ENCODE peak calls at places on chromosomes 1 and 21, in nine cellular contexts. One of them, this sample, is unnamed.

GRCh38 chr1:77687519-77687906 is 5.1 kb upstream of the ZZZ3 start:
- DNase-seq in left ventricle myocardium inferior: peak; percentile 23
- DNase-seq in pancreas: no peak
- DNase-seq in keratinocyte: no peak
- DNase-seq in psoas muscle: no peak
- DNase-seq in thoracic aorta: no peak
- DNase-seq in H1: peak; percentile 70
- DNase-seq in CD4-positive, alpha-beta memory T cell: peak; percentile 26
- DNase-seq in Peyer's patch: peak; percentile 60
- DNase-seq in this sample: no peak

GRCh38 chr1:234730110-234730509 is 120.1 kb upstream of the IRF2BP2 start:
- DNase-seq in H1: no peak
- DNase-seq in Peyer's patch: no peak
- DNase-seq in pancreas: no peak
- DNase-seq in left ventricle myocardium inferior: no peak
- DNase-seq in keratinocyte: no peak
- DNase-seq in psoas muscle: no peak
- DNase-seq in CD4-positive, alpha-beta memory T cell: no peak
- DNase-seq in thoracic aorta: no peak
- DNase-seq in this sample: no peak

GRCh38 chr1:41448831-41449230 is 35.7 kb downstream of the EDN2 start:
- DNase-seq in psoas muscle: no peak
- DNase-seq in CD4-positive, alpha-beta memory T cell: no peak
- DNase-seq in left ventricle myocardium inferior: no peak
- DNase-seq in Peyer's patch: no peak
- DNase-seq in keratinocyte: no peak
- DNase-seq in H1: no peak
- DNase-seq in thoracic aorta: no peak
- DNase-seq in pancreas: no peak
- DNase-seq in this sample: no peak

GRCh38 chr1:43878854-43879253 is 54.7 kb upstream of the ARTN start:
- DNase-seq in pancreas: no peak
- DNase-seq in psoas muscle: no peak
- DNase-seq in CD4-positive, alpha-beta memory T cell: no peak
- DNase-seq in Peyer's patch: no peak
- DNase-seq in H1: no peak
- DNase-seq in left ventricle myocardium inferior: no peak
- DNase-seq in keratinocyte: no peak
- DNase-seq in thoracic aorta: no peak
- DNase-seq in this sample: no peak

GRCh38 chr1:145960468-145961108 is 2.8 kb upstream of the LIX1L start:
- DNase-seq in CD4-positive, alpha-beta memory T cell: peak; percentile 67
- DNase-seq in H1: peak; percentile 92
- DNase-seq in Peyer's patch: peak; percentile 76
- DNase-seq in psoas muscle: peak; percentile 93
- DNase-seq in keratinocyte: no peak
- DNase-seq in left ventricle myocardium inferior: peak; percentile 85
- DNase-seq in pancreas: peak; percentile 77
- DNase-seq in thoracic aorta: peak; percentile 33
- DNase-seq in this sample: peak; percentile 90

GRCh38 chr1:165306543-165307434 is 49.7 kb downstream of the LMX1A start:
- DNase-seq in psoas muscle: no peak
- DNase-seq in CD4-positive, alpha-beta memory T cell: no peak
- DNase-seq in thoracic aorta: no peak
- DNase-seq in Peyer's patch: no peak
- DNase-seq in left ventricle myocardium inferior: no peak
- DNase-seq in pancreas: no peak
- DNase-seq in keratinocyte: no peak
- DNase-seq in H1: no peak
- DNase-seq in this sample: no peak

GRCh38 chr1:218217040-218217439 is 68.1 kb upstream of the RRP15 start:
- DNase-seq in H1: no peak
- DNase-seq in Peyer's patch: no peak
- DNase-seq in keratinocyte: no peak
- DNase-seq in pancreas: no peak
- DNase-seq in left ventricle myocardium inferior: no peak
- DNase-seq in CD4-positive, alpha-beta memory T cell: no peak
- DNase-seq in psoas muscle: no peak
- DNase-seq in thoracic aorta: no peak
- DNase-seq in this sample: no peak

GRCh38 chr1:85581802-85582686 is 1.5 kb downstream of the CCN1 start:
- DNase-seq in thoracic aorta: no peak
- DNase-seq in H1: peak; percentile 59
- DNase-seq in left ventricle myocardium inferior: peak; percentile 22
- DNase-seq in psoas muscle: peak; percentile 58
- DNase-seq in CD4-positive, alpha-beta memory T cell: no peak
- DNase-seq in keratinocyte: no peak
- DNase-seq in Peyer's patch: no peak
- DNase-seq in pancreas: no peak
- DNase-seq in this sample: no peak

GRCh38 chr1:153534933-153535663 is 693 bp downstream of the S100A6 start:
- DNase-seq in keratinocyte: peak; percentile 59
- DNase-seq in H1: no peak
- DNase-seq in Peyer's patch: peak; percentile 84
- DNase-seq in psoas muscle: peak; percentile 78
- DNase-seq in pancreas: peak; percentile 46
- DNase-seq in thoracic aorta: peak; percentile 48
- DNase-seq in left ventricle myocardium inferior: peak; percentile 68
- DNase-seq in CD4-positive, alpha-beta memory T cell: no peak
- DNase-seq in this sample: no peak

GRCh38 chr1:64234714-64235113 is 31.3 kb downstream of the UBE2U start:
- DNase-seq in CD4-positive, alpha-beta memory T cell: no peak
- DNase-seq in keratinocyte: no peak
- DNase-seq in thoracic aorta: no peak
- DNase-seq in pancreas: no peak
- DNase-seq in psoas muscle: no peak
- DNase-seq in Peyer's patch: no peak
- DNase-seq in left ventricle myocardium inferior: no peak
- DNase-seq in H1: no peak
- DNase-seq in this sample: no peak

GRCh38 chr1:159800177-159800935 is 1.8 kb upstream of the FCRL6 start:
- DNase-seq in pancreas: no peak
- DNase-seq in H1: no peak
- DNase-seq in Peyer's patch: no peak
- DNase-seq in thoracic aorta: no peak
- DNase-seq in psoas muscle: no peak
- DNase-seq in CD4-positive, alpha-beta memory T cell: no peak
- DNase-seq in keratinocyte: no peak
- DNase-seq in left ventricle myocardium inferior: no peak
- DNase-seq in this sample: no peak

GRCh38 chr1:84027368-84027767 is 28.4 kb upstream of the TTLL7 start:
- DNase-seq in left ventricle myocardium inferior: no peak
- DNase-seq in pancreas: no peak
- DNase-seq in keratinocyte: no peak
- DNase-seq in Peyer's patch: no peak
- DNase-seq in psoas muscle: no peak
- DNase-seq in CD4-positive, alpha-beta memory T cell: no peak
- DNase-seq in thoracic aorta: no peak
- DNase-seq in H1: no peak
- DNase-seq in this sample: no peak

GRCh38 chr1:230107941-230108340 is 40.9 kb downstream of the GALNT2 start:
- DNase-seq in keratinocyte: no peak
- DNase-seq in Peyer's patch: no peak
- DNase-seq in thoracic aorta: no peak
- DNase-seq in pancreas: no peak
- DNase-seq in left ventricle myocardium inferior: no peak
- DNase-seq in psoas muscle: no peak
- DNase-seq in CD4-positive, alpha-beta memory T cell: no peak
- DNase-seq in H1: no peak
- DNase-seq in this sample: no peak

GRCh38 chr1:36085126-36085525 is 1.2 kb downstream of the TEKT2 start:
- DNase-seq in Peyer's patch: no peak
- DNase-seq in pancreas: no peak
- DNase-seq in psoas muscle: no peak
- DNase-seq in CD4-positive, alpha-beta memory T cell: no peak
- DNase-seq in left ventricle myocardium inferior: no peak
- DNase-seq in thoracic aorta: no peak
- DNase-seq in keratinocyte: no peak
- DNase-seq in H1: no peak
- DNase-seq in this sample: no peak

GRCh38 chr1:44775930-44776748 is 799 bp downstream of the RPS8 start:
- DNase-seq in Peyer's patch: peak; percentile 61
- DNase-seq in keratinocyte: no peak
- DNase-seq in CD4-positive, alpha-beta memory T cell: peak; percentile 72
- DNase-seq in psoas muscle: no peak
- DNase-seq in pancreas: no peak
- DNase-seq in left ventricle myocardium inferior: no peak
- DNase-seq in thoracic aorta: no peak
- DNase-seq in H1: no peak
- DNase-seq in this sample: no peak

DNA sequence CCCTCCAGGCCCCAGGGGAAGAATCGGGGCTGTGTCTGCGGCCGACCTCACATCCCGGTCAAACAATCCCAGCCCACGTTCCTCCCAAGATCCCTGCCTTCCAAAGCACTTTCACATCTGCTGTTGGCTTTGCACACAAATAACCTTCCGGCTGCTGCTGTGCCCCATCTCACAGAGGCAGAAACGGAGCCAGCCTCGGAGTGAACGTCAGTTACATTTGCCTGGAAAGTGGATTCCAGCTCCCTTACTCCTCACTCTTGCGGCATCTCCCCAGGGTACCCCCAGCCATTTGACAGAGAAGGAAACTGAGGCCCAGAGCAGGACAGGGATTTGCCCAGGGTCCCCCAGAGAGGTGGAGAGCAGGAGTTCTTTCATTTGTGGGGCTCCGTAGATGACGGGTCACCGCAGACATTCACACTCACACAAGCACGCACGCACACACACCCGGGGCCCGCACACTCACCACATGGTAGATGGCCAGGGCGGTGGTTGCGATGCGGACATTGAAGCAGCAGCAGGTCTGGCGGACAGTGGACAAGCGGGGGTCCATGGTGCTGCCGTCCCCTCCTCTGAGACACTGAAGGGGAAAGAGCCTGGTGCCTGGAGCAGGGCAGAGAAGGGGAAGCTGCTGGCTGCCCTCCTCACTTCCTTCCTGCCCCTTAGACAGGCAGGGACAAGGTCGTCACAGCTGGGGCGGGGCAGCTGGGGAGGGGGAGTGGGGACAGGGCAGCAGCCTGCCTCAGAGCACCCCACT is at the start of gene LAPTM5:
- DNase-seq in thoracic aorta: no peak
- DNase-seq in keratinocyte: no peak
- DNase-seq in H1: no peak
- DNase-seq in psoas muscle: peak; percentile 78
- DNase-seq in CD4-positive, alpha-beta memory T cell: peak; percentile 80
- DNase-seq in pancreas: peak; percentile 60
- DNase-seq in Peyer's patch: no peak
- DNase-seq in left ventricle myocardium inferior: peak; percentile 62
- DNase-seq in this sample: no peak
- H3K4me1 ChIP-seq in thoracic aorta: peaks cover 4% of the 10 kb centered on the region
- H3K4me1 ChIP-seq in keratinocyte: peaks cover 18% of the 10 kb centered on the region
- H3K4me1 ChIP-seq in H1: no peaks in the 10 kb centered on the region
- H3K4me1 ChIP-seq in psoas muscle: peaks cover 11% of the 10 kb centered on the region
- H3K4me1 ChIP-seq in CD4-positive, alpha-beta memory T cell: peaks cover 84% of the 10 kb centered on the region
- H3K4me1 ChIP-seq in pancreas: no peaks in the 10 kb centered on the region
- H3K4me1 ChIP-seq in Peyer's patch: no peaks in the 10 kb centered on the region
- H3K4me1 ChIP-seq in left ventricle myocardium inferior: peaks cover 40% of the 10 kb centered on the region
- H3K4me1 ChIP-seq in this sample: peaks cover 12% of the 10 kb centered on the region

DNA sequence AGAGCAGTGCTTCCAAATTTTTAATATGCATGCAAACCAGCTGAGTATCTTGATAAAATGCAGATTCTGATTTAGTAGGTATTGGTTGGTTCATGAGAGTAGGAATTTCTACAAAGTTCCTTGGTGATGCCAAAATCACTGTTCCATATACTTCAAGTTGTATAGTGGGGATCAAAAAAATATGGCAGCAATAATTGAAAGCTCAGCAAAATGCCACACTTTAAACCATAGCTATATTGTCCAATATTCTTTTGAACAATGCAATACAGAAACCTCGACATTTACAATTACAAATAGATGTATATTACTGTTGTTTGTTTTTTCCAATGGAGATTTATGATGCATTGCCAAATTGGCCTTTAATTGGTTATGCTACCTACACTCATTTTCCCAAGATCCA is 55.7 kb upstream of the NCAM2 start:
- DNase-seq in psoas muscle: no peak
- DNase-seq in H1: no peak
- DNase-seq in pancreas: no peak
- DNase-seq in keratinocyte: no peak
- DNase-seq in thoracic aorta: no peak
- DNase-seq in CD4-positive, alpha-beta memory T cell: no peak
- DNase-seq in Peyer's patch: no peak
- DNase-seq in left ventricle myocardium inferior: no peak
- DNase-seq in this sample: no peak
- H3K9me3 ChIP-seq in psoas muscle: no peaks in the 10 kb centered on the region
- H3K9me3 ChIP-seq in H1: no peaks in the 10 kb centered on the region
- H3K9me3 ChIP-seq in pancreas: no peaks in the 10 kb centered on the region
- H3K9me3 ChIP-seq in keratinocyte: no peaks in the 10 kb centered on the region
- H3K9me3 ChIP-seq in thoracic aorta: no peaks in the 10 kb centered on the region
- H3K9me3 ChIP-seq in CD4-positive, alpha-beta memory T cell: no peaks in the 10 kb centered on the region
- H3K9me3 ChIP-seq in Peyer's patch: no peaks in the 10 kb centered on the region
- H3K9me3 ChIP-seq in left ventricle myocardium inferior: no peaks in the 10 kb centered on the region
- H3K9me3 ChIP-seq in this sample: no peaks in the 10 kb centered on the region

DNA sequence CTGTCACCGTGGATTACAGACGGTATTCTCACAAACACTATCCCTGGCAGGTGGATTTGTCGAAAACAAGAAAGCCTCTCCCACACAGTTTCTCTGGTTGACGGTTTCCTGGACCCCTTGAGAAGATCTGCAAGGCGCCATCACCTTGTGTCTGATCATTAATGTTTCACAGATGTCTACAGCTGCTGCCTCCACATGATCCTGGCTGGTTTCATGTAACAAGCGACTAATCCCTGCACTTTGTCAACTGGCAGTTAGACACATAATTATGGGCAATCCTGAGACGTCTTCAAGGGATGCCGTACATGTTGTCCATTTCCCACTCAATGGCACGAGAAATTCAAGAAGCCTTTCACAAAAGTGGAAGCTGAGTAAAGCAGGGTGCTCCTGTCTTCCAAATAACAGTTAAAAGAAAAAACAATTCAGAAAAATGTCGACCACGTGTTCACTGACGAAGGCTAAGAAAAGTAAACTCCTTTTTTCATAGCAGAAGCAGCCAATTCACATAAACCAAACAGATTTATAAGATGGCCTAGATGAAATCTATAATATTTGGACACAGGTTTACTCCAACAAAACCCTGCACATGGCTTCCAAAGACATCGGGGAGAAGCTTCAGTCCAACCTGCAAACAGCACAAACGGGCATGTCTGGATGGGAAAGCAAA is 52.3 kb downstream of the CAPZB start:
- DNase-seq in keratinocyte: no peak
- DNase-seq in CD4-positive, alpha-beta memory T cell: no peak
- DNase-seq in psoas muscle: no peak
- DNase-seq in pancreas: no peak
- DNase-seq in H1: no peak
- DNase-seq in Peyer's patch: no peak
- DNase-seq in left ventricle myocardium inferior: no peak
- DNase-seq in thoracic aorta: no peak
- DNase-seq in this sample: no peak
- H3K4me1 ChIP-seq in keratinocyte: peaks cover 39% of the 10 kb centered on the region
- H3K4me1 ChIP-seq in CD4-positive, alpha-beta memory T cell: peaks cover 89% of the 10 kb centered on the region
- H3K4me1 ChIP-seq in psoas muscle: peaks cover 96% of the 10 kb centered on the region
- H3K4me1 ChIP-seq in pancreas: peaks cover 19% of the 10 kb centered on the region
- H3K4me1 ChIP-seq in H1: no peaks in the 10 kb centered on the region
- H3K4me1 ChIP-seq in Peyer's patch: peaks cover 66% of the 10 kb centered on the region
- H3K4me1 ChIP-seq in left ventricle myocardium inferior: peaks cover 94% of the 10 kb centered on the region
- H3K4me1 ChIP-seq in thoracic aorta: peaks cover 67% of the 10 kb centered on the region
- H3K4me1 ChIP-seq in this sample: peaks cover 79% of the 10 kb centered on the region

DNA sequence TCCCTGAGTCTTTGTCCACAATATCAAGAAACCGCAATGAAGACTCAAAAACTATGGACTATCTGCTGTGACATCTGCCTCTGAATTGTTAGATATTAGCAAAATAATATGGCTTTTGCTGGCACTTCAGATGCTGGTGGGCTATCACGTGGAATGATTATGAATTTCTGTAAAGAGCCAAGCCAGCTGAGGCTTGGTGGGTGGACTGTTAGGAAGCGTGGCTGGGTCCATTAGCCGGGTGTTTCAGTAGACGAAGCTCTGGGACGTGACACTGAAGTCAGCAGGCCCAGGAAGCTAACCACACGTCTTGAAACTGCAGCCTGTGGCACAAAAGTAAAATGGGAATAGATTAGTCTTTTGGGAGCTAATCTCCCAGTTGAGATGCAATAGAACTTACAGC is 780.0 kb upstream of the TPTE start:
- DNase-seq in CD4-positive, alpha-beta memory T cell: no peak
- DNase-seq in Peyer's patch: no peak
- DNase-seq in thoracic aorta: no peak
- DNase-seq in keratinocyte: no peak
- DNase-seq in H1: no peak
- DNase-seq in pancreas: no peak
- DNase-seq in psoas muscle: no peak
- DNase-seq in left ventricle myocardium inferior: no peak
- DNase-seq in this sample: no peak
- H3K9me3 ChIP-seq in CD4-positive, alpha-beta memory T cell: no peaks in the 10 kb centered on the region
- H3K9me3 ChIP-seq in Peyer's patch: peaks cover 24% of the 10 kb centered on the region
- H3K9me3 ChIP-seq in thoracic aorta: peaks cover 3% of the 10 kb centered on the region
- H3K9me3 ChIP-seq in keratinocyte: peaks cover 17% of the 10 kb centered on the region
- H3K9me3 ChIP-seq in H1: peaks cover 55% of the 10 kb centered on the region
- H3K9me3 ChIP-seq in pancreas: no peaks in the 10 kb centered on the region
- H3K9me3 ChIP-seq in psoas muscle: no peaks in the 10 kb centered on the region
- H3K9me3 ChIP-seq in left ventricle myocardium inferior: peaks cover 23% of the 10 kb centered on the region
- H3K9me3 ChIP-seq in this sample: no peaks in the 10 kb centered on the region